ENCODE peak calls at places on chromosomes 16 and 17, in four cellular contexts. C is NCI-H2029, I is cardiac muscle cell, Y is adipocyte. T is an unnamed sample.

GRCh38 chr17:40015005-40015997 is at the start of gene CSF3:
- DNase-seq in Y (no peak), I (peak), C (no peak), T (no peak)

GRCh38 chr16:17784073-17784472 is 313.3 kb upstream of the XYLT1 start:
- DNase-seq in C (no peak), I (no peak), Y (peak), T (no peak)

GRCh38 chr16:24670623-24671454 is 58.6 kb upstream of the TNRC6A start:
- DNase-seq in I (peak), Y (peak), C (peak), T (peak)

GRCh38 chr16:911101-911500 is 59.7 kb downstream of the LMF1 start:
- DNase-seq in I (no peak), Y (no peak), C (no peak), T (no peak)

GRCh38 chr17:81422776-81423697 is 27.8 kb downstream of the BAHCC1 start:
- DNase-seq in C (no peak), Y (peak), I (peak), T (peak)

GRCh38 chr17:17549732-17550366 is 41.7 kb downstream of the PEMT start:
- DNase-seq in C (no peak), Y (no peak), I (no peak), T (no peak)

GRCh38 chr16:81035975-81036750 is 521 bp downstream of the ATMIN start:
- DNase-seq in Y (peak), I (peak), C (no peak), T (peak)

GRCh38 chr17:20234266-20234665 is 225.1 kb downstream of the SPECC1 start:
- DNase-seq in C (no peak), I (no peak), Y (no peak), T (no peak)

GRCh38 chr16:72188512-72188911 is 16.6 kb upstream of the PMFBP1 start:
- DNase-seq in C (no peak), I (no peak), Y (no peak), T (no peak)

GRCh38 chr17:82241926-82242697 is 13.3 kb downstream of the SLC16A3 start:
- DNase-seq in I (peak), C (no peak), Y (no peak), T (peak)

GRCh38 chr17:32323046-32323445 is 18.9 kb downstream of the C17orf75 start:
- DNase-seq in C (no peak), I (no peak), Y (no peak), T (no peak)

GRCh38 chr17:76251478-76252039 is 11.3 kb upstream of the RNF157 start:
- DNase-seq in C (no peak), I (no peak), Y (no peak), T (no peak)

GRCh38 chr17:66076546-66077190 is 115.3 kb downstream of the CEP112 start:
- DNase-seq in I (no peak), Y (no peak), C (no peak), T (no peak)

GRCh38 chr16:48277158-48277557 is 29.8 kb upstream of the ABCC11 start:
- DNase-seq in I (no peak), Y (no peak), C (no peak), T (peak)